ENCODE peak calls at places on chromosomes 6 and 20, in five cellular contexts. X is thyroid gland, K is GM12865, Y is heart right ventricle, Z is IMR-90. W is an unnamed sample.

GRCh38 chr6:129055796-129056195 is 172.9 kb downstream of the LAMA2 start:
- DNase-seq in X (no peak), K (no peak), Y (no peak), Z (no peak), W (no peak)

GRCh38 chr6:37807656-37808055 is 11.9 kb upstream of the ZFAND3 start:
- DNase-seq in X (peak; percentile 95), K (no peak), Y (no peak), Z (no peak), W (peak; percentile 24)

GRCh38 chr6:108565091-108565766 is 4.5 kb downstream of the FOXO3 start:
- DNase-seq in X (no peak), K (peak; percentile 89), Y (no peak), Z (no peak), W (no peak)

GRCh38 chr6:14197118-14197517 is 79.5 kb downstream of the CD83 start:
- DNase-seq in X (no peak), K (no peak), Y (no peak), Z (no peak), W (no peak)

GRCh38 chr20:25206063-25206403 is 10.5 kb downstream of the ENTPD6 start:
- DNase-seq in X (no peak), K (no peak), Y (no peak), Z (no peak), W (no peak)

GRCh38 chr6:137906020-137906472 is 39.0 kb downstream of the TNFAIP3 start:
- DNase-seq in X (no peak), K (no peak), Y (no peak), Z (no peak), W (no peak)

GRCh38 chr6:29593199-29593598 is 8.3 kb downstream of the OR2H2 start:
- DNase-seq in X (no peak), K (no peak), Y (no peak), Z (no peak), W (no peak)

GRCh38 chr6:160831751-160832150 is 129.7 kb downstream of the PLG start:
- DNase-seq in X (no peak), K (no peak), Y (no peak), Z (no peak), W (no peak)

GRCh38 chr6:5141046-5141445 is 55.9 kb downstream of the PPP1R3G start:
- DNase-seq in X (no peak), K (no peak), Y (no peak), Z (peak; percentile 17), W (no peak)

GRCh38 chr20:18904192-18904591 is 90.6 kb downstream of the SCP2D1 start:
- DNase-seq in X (no peak), K (no peak), Y (no peak), Z (no peak), W (no peak)
- TF ChIP-seq CTCF in X (no peak), K (peak; percentile 8), Y (no peak), Z (no peak), W (peak; percentile 14)

GRCh38 chr20:3068986-3069900 is 2.2 kb upstream of the OXT start:
- DNase-seq in X (no peak), K (peak; percentile 26), Y (no peak), Z (peak; percentile 36), W (peak; percentile 23)

GRCh38 chr20:3072530-3073250 is 1.3 kb downstream of the OXT start:
- DNase-seq in X (no peak), K (no peak), Y (no peak), Z (no peak), W (no peak)

GRCh38 chr20:3074812-3075211 is 3.4 kb downstream of the OXT start:
- DNase-seq in X (no peak), K (no peak), Y (no peak), Z (no peak), W (no peak)

GRCh38 chr20:3071266-3071609 is 182 bp upstream of the OXT start:
- DNase-seq in X (no peak), K (no peak), Y (no peak), Z (no peak), W (no peak)

GRCh38 chr20:3071610-3072529 is at the start of gene OXT:
- DNase-seq in X (peak; percentile 55), K (no peak), Y (peak; percentile 33), Z (no peak), W (no peak)
- H3K4me3 ChIP-seq in X (peak within 1 kb of the TSS; percentile 30), K (no peak within 1 kb of the TSS), Y (peak within 1 kb of the TSS; percentile 71), Z (no peak within 1 kb of the TSS), W (peak within 1 kb of the TSS; percentile 46)

GRCh38 chr6:135323979-135324378 is 142.9 kb downstream of the MYB start:
- DNase-seq in X (no peak), K (no peak), Y (no peak), Z (no peak), W (no peak)
- TF ChIP-seq CTCF in X (no peak), K (no peak), Y (no peak), Z (no peak), W (no peak)

GRCh38 chr6:167094820-167095637 is 27.9 kb upstream of the CCR6 start:
- DNase-seq in X (no peak), K (peak; percentile 90), Y (no peak), Z (no peak), W (no peak)

GRCh38 chr6:167093406-167093921 is 29.4 kb upstream of the CCR6 start:
- DNase-seq in X (no peak), K (peak; percentile 52), Y (no peak), Z (no peak), W (no peak)

GRCh38 chr6:167093922-167094432 is 28.9 kb upstream of the CCR6 start:
- DNase-seq in X (no peak), K (peak; percentile 93), Y (no peak), Z (no peak), W (no peak)

GRCh38 chr6:167095888-167096287 is 27.0 kb upstream of the CCR6 start:
- DNase-seq in X (no peak), K (no peak), Y (no peak), Z (no peak), W (no peak)

DNA sequence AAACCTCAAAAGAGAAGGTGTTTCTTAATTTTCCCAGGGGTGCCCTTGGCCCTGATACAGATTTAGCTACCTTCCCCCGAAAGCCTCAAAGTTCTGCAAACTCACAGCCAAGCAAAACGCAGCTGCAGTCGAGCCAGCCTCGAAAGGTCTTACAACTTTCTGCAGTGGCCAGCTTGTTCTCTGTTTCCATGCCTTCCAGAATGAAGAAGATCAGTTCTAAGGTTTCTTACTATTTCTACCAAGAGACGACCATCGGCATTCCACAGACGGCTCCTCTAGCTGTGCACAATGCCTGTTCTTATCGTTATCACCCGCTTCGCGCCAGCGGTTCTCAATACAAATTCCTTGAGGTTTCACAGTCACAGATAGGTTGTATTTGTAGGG is 28.5 kb upstream of the CCR6 start:
- DNase-seq in X (peak; percentile 32), K (no peak), Y (no peak), Z (no peak), W (no peak)
- H3K4me3 ChIP-seq in X (no peak overlapping the region), K (peak overlapping the region; percentile 59), Y (peak overlapping the region; percentile 43), Z (no peak overlapping the region), W (no peak overlapping the region)

DNA sequence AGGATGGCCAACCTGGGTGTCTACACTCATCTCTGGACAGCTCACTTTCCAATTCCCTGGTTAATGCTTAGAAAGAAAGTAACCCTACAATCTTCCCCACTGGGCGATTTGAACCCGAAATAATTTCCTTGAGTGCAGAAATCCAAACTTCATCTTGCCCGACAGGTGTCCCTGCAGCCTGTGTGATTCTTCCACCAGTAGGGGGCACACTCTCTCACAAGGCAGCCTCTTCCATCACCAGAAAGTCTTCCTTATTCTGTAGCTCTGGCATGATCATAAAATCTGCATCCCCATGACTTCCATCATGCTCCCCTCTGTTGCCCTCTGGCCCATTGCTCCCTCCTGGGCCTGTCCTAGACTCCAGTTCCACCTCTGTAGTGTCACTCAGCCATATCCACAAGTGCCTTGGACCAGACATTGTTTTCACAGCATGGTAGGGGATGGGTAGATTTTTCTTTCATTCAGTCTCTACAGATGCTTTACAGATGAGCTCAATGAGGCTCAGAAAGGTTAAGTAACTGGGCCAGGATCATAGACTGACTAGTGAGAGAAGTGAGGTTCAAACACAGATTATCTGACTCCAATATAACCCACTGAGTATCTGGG is 170.4 kb upstream of the SPTLC3 start:
- DNase-seq in X (no peak), K (no peak), Y (no peak), Z (no peak), W (no peak)
- TF ChIP-seq CTCF in X (no peak), K (no peak), Y (peak; percentile 9), Z (no peak), W (no peak)

GRCh38 chr20:60693513-60694133 is 558.4 kb upstream of the CDH4 start:
- DNase-seq in X (no peak), K (no peak), Y (no peak), Z (no peak), W (no peak)
- H3K4me3 ChIP-seq in X (no peak overlapping the region), K (no peak overlapping the region), Y (no peak overlapping the region), Z (no peak overlapping the region), W (no peak overlapping the region)

W was measured in AG10803.